ENCODE peak calls at places on chromosomes 13 and 19, in six cellular contexts. Z is HCT116; T is GM23338; O is CD8-positive, alpha-beta T cell; N is thoracic aorta; P is pancreas. A is an unnamed sample. For H3K27me3, the result is how much of the 10 kb centered on the place peaks cover.

GRCh38 chr19:1566392-1567115 is 1.6 kb downstream of the MEX3D start:
- DNase-seq in T (peak), Z (no peak), P (peak), N (no peak), O (no peak), A (peak)

GRCh38 chr13:51681037-51681678 is 96.9 kb downstream of the WDFY2 start:
- DNase-seq in P (no peak), Z (no peak), T (no peak), N (no peak), O (no peak), A (no peak)

GRCh38 chr13:98751397-98752110 is 918 bp downstream of the SLC15A1 start:
- DNase-seq in O (no peak), P (no peak), T (peak), Z (no peak), N (no peak), A (no peak)

GRCh38 chr19:16627194-16627927 is 643 bp downstream of the MED26 start:
- DNase-seq in Z (no peak), T (no peak), P (peak), O (peak), N (no peak), A (no peak)

GRCh38 chr19:19050104-19050503 is 13.7 kb upstream of the SLC25A42 start:
- DNase-seq in O (no peak), T (no peak), N (no peak), Z (no peak), P (no peak), A (no peak)

GRCh38 chr13:78022164-78022877 is 103.7 kb upstream of the EDNRB start:
- DNase-seq in O (peak), T (no peak), Z (no peak), N (no peak), P (peak), A (no peak)

GRCh38 chr19:48194041-48194871 is 23.8 kb downstream of the ZSWIM9 start:
- DNase-seq in O (no peak), T (peak), N (no peak), Z (no peak), P (no peak), A (no peak)

GRCh38 chr19:15022752-15023151 is 26.5 kb upstream of the CASP14 start:
- DNase-seq in Z (no peak), P (peak), T (peak), N (no peak), O (no peak), A (no peak)

GRCh38 chr19:15432629-15433518 is 14.1 kb upstream of the AKAP8L start:
- DNase-seq in O (peak), N (peak), Z (peak), P (peak), T (peak), A (peak)

GRCh38 chr13:114164027-114164426 is 15.0 kb upstream of the CFAP97D2 start:
- DNase-seq in Z (no peak), N (no peak), O (no peak), P (no peak), T (no peak), A (no peak)

GRCh38 chr13:102484329-102484728 is 82.5 kb upstream of the FGF14 start:
- DNase-seq in P (no peak), N (no peak), Z (no peak), T (peak), O (no peak), A (no peak)

GRCh38 chr19:3687774-3688706 is 12.2 kb downstream of the PIP5K1C start:
- DNase-seq in O (peak), N (no peak), P (no peak), Z (no peak), T (peak), A (no peak)

GRCh38 chr13:67238277-67238859 is 8.2 kb upstream of the PCDH9 start:
- DNase-seq in T (peak), O (no peak), P (no peak), N (no peak), Z (peak), A (no peak)

GRCh38 chr19:58009666-58010301 is 7.2 kb upstream of the ZNF606 start:
- DNase-seq in T (peak), Z (no peak), P (peak), O (peak), N (peak), A (peak)

GRCh38 chr13:106573279-106573831 is 5.4 kb upstream of the ARGLU1 start:
- DNase-seq in Z (no peak), O (no peak), T (no peak), P (no peak), N (no peak), A (no peak)

GRCh38 chr19:10474962-10475451 is 28.1 kb downstream of the KEAP1 start:
- DNase-seq in Z (no peak), N (no peak), T (no peak), P (no peak), O (no peak), A (no peak)

GRCh38 chr19:10467104-10467706 is 36.0 kb downstream of the KEAP1 start:
- DNase-seq in P (no peak), Z (no peak), N (no peak), O (no peak), T (no peak), A (no peak)

GRCh38 chr19:10473192-10473591 is 30.0 kb downstream of the KEAP1 start:
- DNase-seq in O (no peak), N (no peak), Z (no peak), T (no peak), P (no peak), A (no peak)

GRCh38 chr19:10468133-10468532 is 35.0 kb downstream of the KEAP1 start:
- DNase-seq in T (peak), Z (no peak), N (no peak), P (no peak), O (no peak), A (no peak)

GRCh38 chr19:10471909-10472308 is 31.2 kb downstream of the KEAP1 start:
- DNase-seq in O (no peak), P (no peak), T (peak), Z (no peak), N (no peak), A (no peak)
- TF ChIP-seq CTCF in O (peak), P (no peak), T (peak), Z (peak), N (peak), A (peak)

GRCh38 chr19:50869479-50869878 is 3.8 kb upstream of the KLK2 start:
- DNase-seq in T (no peak), Z (no peak), P (no peak), N (no peak), O (no peak), A (no peak)
- H3K27me3 ChIP-seq in T (under half), Z (half or more), P (under half), N (under half), O (under half), A (half or more)

GRCh38 chr13:23375007-23375971 is 58.2 kb downstream of the SACS start:
- DNase-seq in N (peak), T (peak), Z (peak), P (peak), O (peak), A (peak)
- TF ChIP-seq CTCF in N (peak), T (no peak), Z (no peak), P (peak), O (peak), A (peak)

GRCh38 chr13:110424596-110425443 is 117.7 kb downstream of the COL4A2 start:
- DNase-seq in O (no peak), N (no peak), P (no peak), Z (no peak), T (no peak), A (no peak)
- H3K27me3 ChIP-seq in O (under half), N (under half), P (under half), Z (under half), T (under half), A (under half)

GRCh38 chr13:97359181-97360057 is 74.5 kb upstream of the RAP2A start:
- DNase-seq in N (no peak), P (no peak), Z (peak), O (peak), T (peak), A (peak)
- TF ChIP-seq CTCF in N (peak), P (peak), Z (peak), O (peak), T (peak), A (peak)

GRCh38 chr13:43880451-43880850 is 747 bp downstream of the LACC1 start:
- DNase-seq in T (no peak), P (no peak), N (no peak), O (no peak), Z (no peak), A (no peak)

GRCh38 chr13:43880930-43881329 is 1.2 kb downstream of the LACC1 start:
- DNase-seq in Z (no peak), T (no peak), O (no peak), P (no peak), N (no peak), A (no peak)

GRCh38 chr13:43879323-43880181 is at the start of the genes CCDC122 and LACC1:
- DNase-seq in Z (no peak), O (peak), P (peak), T (peak), N (peak), A (peak)

GRCh38 chr13:43883636-43884035 is 3.9 kb downstream of the LACC1 start:
- DNase-seq in T (no peak), O (no peak), P (no peak), N (no peak), Z (no peak), A (no peak)

GRCh38 chr13:43881580-43881979 is 1.9 kb downstream of the LACC1 start:
- DNase-seq in Z (no peak), P (no peak), T (no peak), O (no peak), N (no peak), A (no peak)
- H3K27me3 ChIP-seq in Z (under half), P (under half), T (under half), O (under half), N (under half), A (under half)